ENCODE peak calls at places on chromosome 22, in six cellular contexts. C is adrenal gland, O is neural crest cell, N is heart right ventricle, L is nephron progenitor cell, P is OCI-LY7. F is an unnamed sample.

GRCh38 chr22:30290679-30291333 is 1.5 kb upstream of the CASTOR1 start:
- DNase-seq in N (peak), L (no peak), C (peak), O (no peak), P (peak), F (no peak)

GRCh38 chr22:39658367-39658766 is 87.8 kb downstream of the CACNA1I start:
- DNase-seq in P (no peak), C (no peak), N (no peak), L (no peak), O (no peak), F (no peak)

GRCh38 chr22:29208879-29209623 is 3.4 kb downstream of the EMID1 start:
- DNase-seq in P (peak), L (peak), N (no peak), O (no peak), C (no peak), F (no peak)

GRCh38 chr22:30574095-30574981 is at the start of gene GAL3ST1:
- DNase-seq in L (peak), O (peak), P (no peak), C (no peak), N (no peak), F (peak)

GRCh38 chr22:39219071-39220050 is 25.4 kb downstream of the PDGFB start:
- DNase-seq in L (no peak), C (peak), N (no peak), O (no peak), P (no peak), F (no peak)

GRCh38 chr22:39178206-39179111 is 26.0 kb upstream of the CBX7 start:
- DNase-seq in O (no peak), P (no peak), L (no peak), N (no peak), C (no peak), F (no peak)

GRCh38 chr22:26367402-26368245 is 61.4 kb upstream of the ASPHD2 start:
- DNase-seq in N (no peak), L (peak), P (peak), O (peak), C (peak), F (peak)

GRCh38 chr22:46602025-46602424 is 18.2 kb upstream of the GRAMD4 start:
- DNase-seq in P (no peak), N (no peak), C (no peak), L (no peak), O (no peak), F (no peak)

GRCh38 chr22:25827415-25827814 is 85.4 kb downstream of the MYO18B start:
- DNase-seq in N (no peak), P (no peak), C (no peak), L (no peak), O (no peak), F (no peak)

GRCh38 chr22:37282385-37282677 is at the start of gene CYTH4:
- DNase-seq in L (no peak), C (peak), O (no peak), P (peak), N (peak), F (peak)

GRCh38 chr22:28915969-28916368 is 32.6 kb downstream of the ZNRF3 start:
- DNase-seq in N (no peak), L (no peak), P (no peak), O (no peak), C (no peak), F (no peak)

GRCh38 chr22:23598805-23599518 is 18.9 kb upstream of the IGLL1 start:
- DNase-seq in N (no peak), L (no peak), C (no peak), P (no peak), O (no peak), F (no peak)

GRCh38 chr22:24894998-24895397 is 51.5 kb downstream of the LHFPL7 start:
- DNase-seq in O (no peak), P (no peak), N (peak), C (peak), L (peak), F (no peak)

GRCh38 chr22:25407859-25408229 is 156.6 kb upstream of the GRK3 start:
- DNase-seq in P (no peak), O (no peak), L (no peak), C (no peak), N (no peak), F (no peak)

GRCh38 chr22:28333106-28333505 is 346.5 kb downstream of the TTC28 start:
- DNase-seq in C (no peak), O (no peak), L (no peak), P (no peak), N (no peak), F (no peak)

GRCh38 chr22:30602049-30602448 is 4.9 kb upstream of the TCN2 start:
- DNase-seq in N (no peak), P (peak), O (no peak), C (no peak), L (no peak), F (no peak)

GRCh38 chr22:36678477-36678876 is 25.1 kb downstream of the CACNG2 start:
- DNase-seq in L (no peak), C (no peak), O (no peak), P (no peak), N (no peak), F (no peak)

GRCh38 chr22:37178350-37179125 is 9.5 kb downstream of the C1QTNF6 start:
- DNase-seq in O (no peak), C (peak), L (no peak), P (no peak), N (no peak), F (no peak)

GRCh38 chr22:37309221-37310074 is 27.1 kb downstream of the CYTH4 start:
- DNase-seq in L (no peak), O (no peak), P (peak), C (no peak), N (no peak), F (peak)

GRCh38 chr22:37802310-37803194 is 5.2 kb upstream of the GCAT start:
- DNase-seq in L (peak), C (peak), P (no peak), N (peak), O (peak), F (peak)

GRCh38 chr22:20803696-20804324 is 29.9 kb downstream of the SERPIND1 start:
- DNase-seq in O (peak), C (peak), N (peak), P (peak), L (peak), F (peak)

GRCh38 chr22:28563636-28564035 is 116.0 kb downstream of the TTC28 start:
- DNase-seq in C (no peak), P (no peak), L (no peak), O (no peak), N (no peak), F (no peak)

GRCh38 chr22:24285245-24285644 is 14.6 kb downstream of the SPECC1L start:
- DNase-seq in N (no peak), O (no peak), L (no peak), C (no peak), P (no peak), F (no peak)

GRCh38 chr22:37132773-37133172 is 16.9 kb downstream of the IL2RB start:
- DNase-seq in O (no peak), N (no peak), P (no peak), C (no peak), L (no peak), F (no peak)

GRCh38 chr22:28366856-28367255 is 312.8 kb downstream of the TTC28 start:
- DNase-seq in C (no peak), L (no peak), N (no peak), P (no peak), O (no peak), F (no peak)

GRCh38 chr22:19641254-19641982 is 72.9 kb upstream of the SEPTIN5 start:
- DNase-seq in O (peak), N (no peak), L (peak), P (no peak), C (no peak), F (no peak)

GRCh38 chr22:17512960-17513359 is 50.3 kb upstream of the SLC25A18 start:
- DNase-seq in P (no peak), L (no peak), C (no peak), N (no peak), O (no peak), F (no peak)

GRCh38 chr22:23204541-23205157 is 24.3 kb downstream of the BCR start:
- DNase-seq in C (peak), O (no peak), P (no peak), N (peak), L (no peak), F (no peak)

GRCh38 chr22:29128891-29129643 is 56.2 kb downstream of the KREMEN1 start:
- DNase-seq in P (no peak), L (no peak), O (no peak), N (no peak), C (no peak), F (no peak)

GRCh38 chr22:46590334-46590733 is 29.9 kb upstream of the GRAMD4 start:
- DNase-seq in N (peak), L (no peak), O (no peak), P (no peak), C (no peak), F (no peak)

GRCh38 chr22:37230673-37231405 is 13.2 kb downstream of the RAC2 start:
- DNase-seq in L (peak), O (no peak), C (no peak), N (no peak), P (no peak), F (no peak)

GRCh38 chr22:38017272-38017920 is 33.0 kb upstream of the SOX10 start:
- DNase-seq in O (no peak), C (peak), N (peak), L (no peak), P (no peak), F (no peak)

GRCh38 chr22:49699928-49700498 is 127.7 kb downstream of the BRD1 start:
- DNase-seq in C (no peak), L (no peak), O (no peak), P (no peak), N (no peak), F (no peak)

GRCh38 chr22:49702068-49702397 is 125.6 kb downstream of the BRD1 start:
- DNase-seq in L (no peak), O (no peak), N (no peak), P (no peak), C (no peak), F (no peak)

GRCh38 chr22:49703391-49703926 is 124.2 kb downstream of the BRD1 start:
- DNase-seq in N (no peak), L (no peak), O (no peak), P (no peak), C (no peak), F (no peak)

GRCh38 chr22:49699476-49699875 is 128.2 kb downstream of the BRD1 start:
- DNase-seq in O (no peak), C (no peak), L (no peak), N (no peak), P (no peak), F (no peak)

GRCh38 chr22:49701380-49702067 is 126.1 kb downstream of the BRD1 start:
- DNase-seq in L (no peak), N (no peak), C (no peak), O (no peak), P (peak), F (no peak)
- TF ChIP-seq CTCF in L (peak), N (peak), C (no peak), O (peak), P (peak), F (peak)

GRCh38 chr22:34841321-34841901 is 224.5 kb upstream of the ISX start:
- DNase-seq in O (no peak), P (no peak), L (no peak), N (no peak), C (no peak), F (no peak)

GRCh38 chr22:34841911-34842310 is 224.0 kb upstream of the ISX start:
- DNase-seq in L (no peak), O (no peak), C (no peak), P (no peak), N (no peak), F (no peak)

GRCh38 chr22:34845391-34845790 is 220.6 kb upstream of the ISX start:
- DNase-seq in O (no peak), L (no peak), N (no peak), P (no peak), C (no peak), F (no peak)

GRCh38 chr22:34847072-34847471 is 218.9 kb upstream of the ISX start:
- DNase-seq in N (no peak), O (no peak), L (no peak), C (no peak), P (no peak), F (no peak)

DNA sequence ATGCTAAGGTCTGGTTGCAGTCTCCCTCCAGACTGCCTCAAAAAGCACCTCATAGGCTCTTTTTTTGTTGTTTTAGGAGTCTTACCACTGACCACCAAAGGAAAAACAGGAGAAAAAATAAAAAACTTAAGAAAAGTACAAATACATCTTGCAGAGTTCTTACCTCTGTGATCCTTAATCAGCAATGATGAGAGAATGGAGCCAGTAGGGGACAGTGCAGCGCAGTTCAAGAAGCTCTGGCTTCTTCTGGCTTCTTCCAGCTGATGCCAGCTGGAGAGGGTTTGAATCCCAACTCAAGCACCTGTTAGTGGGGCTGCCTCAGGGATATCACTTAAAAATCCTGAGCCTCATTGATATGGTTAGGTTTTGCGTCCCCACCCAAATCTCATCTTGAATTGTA is 223.3 kb upstream of the ISX start:
- DNase-seq in L (no peak), C (no peak), P (no peak), N (no peak), O (no peak), F (no peak)
- TF ChIP-seq CTCF in L (no peak), C (no peak), P (no peak), N (no peak), O (no peak), F (no peak)

DNA sequence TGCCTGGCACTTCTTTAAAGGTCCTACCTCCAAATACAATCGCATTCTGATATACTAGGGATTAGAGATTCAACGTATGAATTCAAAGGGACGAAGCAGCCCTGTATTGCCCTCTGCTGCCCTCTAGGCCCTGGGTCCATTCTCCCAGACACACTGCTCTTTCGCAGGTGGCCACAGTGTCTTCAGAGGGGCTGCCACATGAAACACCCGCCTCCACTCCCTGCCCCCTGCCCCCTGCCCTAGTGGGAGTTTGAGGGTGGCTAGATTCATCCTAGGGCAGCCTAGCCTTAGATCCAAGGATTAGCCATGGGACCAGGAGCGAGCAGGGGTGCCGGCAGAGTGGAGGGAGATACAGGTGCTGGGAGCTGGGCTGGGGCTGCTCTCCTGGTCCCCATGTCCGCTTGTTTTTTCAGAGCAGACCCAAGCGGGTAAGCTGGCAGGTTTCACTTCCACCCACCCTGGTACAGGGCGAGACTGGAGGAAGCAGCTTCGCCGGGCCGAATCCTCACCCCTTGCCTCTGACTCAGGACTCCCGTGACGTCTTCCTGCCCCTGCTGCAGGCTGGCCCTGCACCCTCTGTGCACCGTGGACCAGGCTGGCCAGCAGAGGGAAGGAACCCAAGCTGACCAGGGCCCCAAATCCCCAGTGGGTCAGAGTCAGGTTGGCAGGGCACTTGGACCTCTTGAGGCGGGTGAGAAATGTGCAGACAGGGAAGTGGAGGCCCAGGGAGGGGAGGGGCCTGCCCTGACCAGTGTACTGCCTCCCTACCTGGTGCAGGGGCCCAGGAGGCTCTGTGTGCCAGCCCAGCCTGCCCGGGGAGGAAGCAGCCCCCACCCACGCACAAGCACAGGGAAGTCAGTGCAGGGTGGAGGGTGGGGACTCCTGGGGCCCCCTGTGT is 28.4 kb upstream of the HMOX1 start:
- DNase-seq in L (peak), C (peak), P (peak), N (peak), O (peak), F (no peak)
- TF ChIP-seq CTCF in L (peak), C (peak), P (peak), N (no peak), O (peak), F (peak)

GRCh38 chr22:43109511-43109910 is 1.0 kb upstream of the BIK start:
- DNase-seq in P (no peak), C (no peak), O (no peak), N (no peak), L (no peak), F (no peak)

GRCh38 chr22:43109921-43110443 is 568 bp upstream of the BIK start:
- DNase-seq in N (no peak), L (peak), O (no peak), P (no peak), C (no peak), F (no peak)

GRCh38 chr22:43113516-43114251 is 3.1 kb downstream of the BIK start:
- DNase-seq in L (no peak), O (no peak), N (no peak), P (peak), C (no peak), F (no peak)

GRCh38 chr22:43110927-43111623 is 525 bp downstream of the BIK start:
- DNase-seq in P (peak), C (peak), L (peak), N (peak), O (no peak), F (peak)

GRCh38 chr22:43110444-43110926 is at the start of gene BIK:
- DNase-seq in O (peak), C (peak), N (peak), L (peak), P (peak), F (peak)
- TF ChIP-seq CTCF in O (peak), C (no peak), N (no peak), L (no peak), P (peak), F (no peak)

GRCh38 chr22:45239378-45240136 is 1.1 kb downstream of the KIAA0930 start:
- DNase-seq in P (no peak), L (no peak), C (no peak), O (no peak), N (no peak), F (no peak)

GRCh38 chr22:45240810-45241631 is at the start of gene KIAA0930:
- DNase-seq in N (peak), O (peak), L (peak), C (peak), P (peak), F (peak)

GRCh38 chr22:45246060-45246985 is 5.6 kb upstream of the KIAA0930 start:
- DNase-seq in O (no peak), P (no peak), L (no peak), C (peak), N (no peak), F (no peak)

GRCh38 chr22:45240137-45240809 is 421 bp downstream of the KIAA0930 start:
- DNase-seq in C (no peak), O (no peak), N (peak), L (peak), P (peak), F (no peak)

GRCh38 chr22:45242778-45243191 is 2.1 kb upstream of the KIAA0930 start:
- DNase-seq in L (no peak), O (no peak), N (no peak), C (no peak), P (no peak), F (no peak)
- TF ChIP-seq CTCF in L (no peak), O (no peak), N (no peak), C (peak), P (peak), F (no peak)

DNA sequence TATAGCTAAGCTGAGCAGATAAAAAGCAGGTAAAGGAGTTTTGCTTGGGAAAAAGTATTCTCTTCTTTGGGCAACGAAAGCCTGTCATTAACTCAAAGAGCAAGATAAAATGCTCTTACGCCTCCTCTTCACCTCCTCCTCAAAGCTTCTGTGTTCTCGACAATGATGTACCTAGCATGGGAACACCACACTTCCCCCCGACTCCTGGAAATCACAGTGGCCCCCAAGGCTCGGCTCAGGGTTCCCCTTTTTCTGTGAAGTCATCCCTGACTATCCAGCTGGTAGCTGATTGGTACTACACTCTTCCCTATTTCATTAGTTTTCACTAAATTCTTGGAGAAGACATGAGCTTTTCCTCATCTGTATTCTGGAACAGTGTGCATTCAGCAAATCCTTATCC is 336.1 kb downstream of the LARGE1 start:
- DNase-seq in L (no peak), N (no peak), O (no peak), C (no peak), P (no peak), F (no peak)
- TF ChIP-seq CTCF in L (no peak), N (no peak), O (no peak), C (no peak), P (no peak), F (no peak)

DNA sequence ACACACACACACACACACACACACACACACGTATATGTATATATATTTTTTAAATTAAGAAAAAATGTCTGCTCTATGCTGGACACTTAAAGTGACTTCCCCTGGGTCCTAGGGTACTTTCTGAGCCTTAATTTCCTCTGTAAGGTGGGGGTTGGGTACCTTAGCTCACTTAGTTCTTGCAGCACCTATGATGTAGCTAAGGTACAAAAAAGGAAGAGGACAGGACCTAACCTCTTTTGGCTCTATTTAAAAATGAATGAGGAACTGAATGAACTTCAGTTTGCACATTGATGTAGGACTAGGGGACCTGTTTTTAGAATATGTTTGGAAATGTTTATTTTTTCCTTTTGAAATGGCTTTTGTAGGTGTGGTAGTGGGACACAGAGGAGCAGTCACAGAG is 11.1 kb downstream of the SREBF2 start:
- DNase-seq in N (no peak), P (peak), C (no peak), O (no peak), L (no peak), F (no peak)
- TF ChIP-seq CTCF in N (no peak), P (no peak), C (no peak), O (no peak), L (no peak), F (no peak)

DNA sequence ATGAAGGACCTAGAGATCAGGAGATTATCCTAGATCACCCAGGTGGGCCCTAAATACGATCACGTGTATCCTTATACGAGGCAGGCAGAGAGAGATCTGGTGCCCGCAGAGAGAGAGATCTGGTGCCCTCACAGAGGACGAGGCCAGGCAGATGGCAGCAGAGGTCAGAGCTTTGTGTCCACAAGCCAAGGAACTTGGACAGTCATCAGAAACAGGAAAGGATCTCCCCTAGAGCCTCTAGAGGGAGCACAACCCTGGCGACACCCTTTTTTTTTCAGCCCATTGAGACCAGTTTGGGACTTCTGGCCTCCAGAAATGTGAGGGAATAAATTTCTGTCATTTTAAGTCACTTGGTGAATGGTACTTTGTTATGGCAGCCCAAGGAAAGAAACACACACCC is 25.5 kb upstream of the TIMP3 start:
- DNase-seq in P (peak), N (no peak), C (no peak), O (no peak), L (no peak), F (no peak)
- TF ChIP-seq CTCF in P (peak), N (peak), C (peak), O (peak), L (peak), F (peak)

F was measured in GM20000.